ENCODE peak calls at places on chromosome 17, in seven cellular contexts. One of them, this sample, is unnamed.

GRCh38 chr17:1438593-1439083 is 17.4 kb downstream of the CRK start:
- DNase-seq in activated CD4-positive, alpha-beta T cell treated with anti-CD3 and anti-CD28 coated beads, Interleukin-2, amount 50 U/mL, for 24 hours: no peak
- DNase-seq in neural crest cell: no peak
- DNase-seq in cardiac muscle cell: no peak
- DNase-seq in neuronal stem cell: no peak
- DNase-seq in ELR: peak; percentile 65
- DNase-seq in GM12891: no peak
- DNase-seq in this sample: no peak

GRCh38 chr17:69501591-69502468 is 87.3 kb downstream of the MAP2K6 start:
- DNase-seq in GM12891: no peak
- DNase-seq in ELR: peak; percentile 25
- DNase-seq in neuronal stem cell: no peak
- DNase-seq in activated CD4-positive, alpha-beta T cell treated with anti-CD3 and anti-CD28 coated beads, Interleukin-2, amount 50 U/mL, for 24 hours: no peak
- DNase-seq in neural crest cell: no peak
- DNase-seq in cardiac muscle cell: peak; percentile 52
- DNase-seq in this sample: peak; percentile 46

GRCh38 chr17:82817947-82818346 is 21.9 kb downstream of the ZNF750 start:
- DNase-seq in cardiac muscle cell: no peak
- DNase-seq in neuronal stem cell: no peak
- DNase-seq in neural crest cell: no peak
- DNase-seq in ELR: no peak
- DNase-seq in GM12891: no peak
- DNase-seq in activated CD4-positive, alpha-beta T cell treated with anti-CD3 and anti-CD28 coated beads, Interleukin-2, amount 50 U/mL, for 24 hours: no peak
- DNase-seq in this sample: no peak

GRCh38 chr17:55241097-55241496 is 23.7 kb upstream of the HLF start:
- DNase-seq in ELR: no peak
- DNase-seq in activated CD4-positive, alpha-beta T cell treated with anti-CD3 and anti-CD28 coated beads, Interleukin-2, amount 50 U/mL, for 24 hours: no peak
- DNase-seq in neuronal stem cell: no peak
- DNase-seq in GM12891: no peak
- DNase-seq in neural crest cell: no peak
- DNase-seq in cardiac muscle cell: no peak
- DNase-seq in this sample: no peak

GRCh38 chr17:63854709-63855108 is 12.2 kb upstream of the SMARCD2 start:
- DNase-seq in activated CD4-positive, alpha-beta T cell treated with anti-CD3 and anti-CD28 coated beads, Interleukin-2, amount 50 U/mL, for 24 hours: no peak
- DNase-seq in neural crest cell: no peak
- DNase-seq in GM12891: no peak
- DNase-seq in ELR: no peak
- DNase-seq in cardiac muscle cell: no peak
- DNase-seq in neuronal stem cell: no peak
- DNase-seq in this sample: no peak

GRCh38 chr17:66399441-66399840 is 97.0 kb downstream of the PRKCA start:
- DNase-seq in activated CD4-positive, alpha-beta T cell treated with anti-CD3 and anti-CD28 coated beads, Interleukin-2, amount 50 U/mL, for 24 hours: no peak
- DNase-seq in cardiac muscle cell: no peak
- DNase-seq in GM12891: no peak
- DNase-seq in ELR: no peak
- DNase-seq in neural crest cell: no peak
- DNase-seq in neuronal stem cell: no peak
- DNase-seq in this sample: no peak

GRCh38 chr17:49101054-49101534 is 31.5 kb upstream of the B4GALNT2 start:
- DNase-seq in ELR: peak; percentile 87
- DNase-seq in neuronal stem cell: no peak
- DNase-seq in neural crest cell: no peak
- DNase-seq in cardiac muscle cell: no peak
- DNase-seq in activated CD4-positive, alpha-beta T cell treated with anti-CD3 and anti-CD28 coated beads, Interleukin-2, amount 50 U/mL, for 24 hours: no peak
- DNase-seq in GM12891: no peak
- DNase-seq in this sample: no peak

GRCh38 chr17:10992097-10992496 is 154.2 kb upstream of the PIRT start:
- DNase-seq in neural crest cell: no peak
- DNase-seq in GM12891: no peak
- DNase-seq in cardiac muscle cell: no peak
- DNase-seq in neuronal stem cell: no peak
- DNase-seq in ELR: no peak
- DNase-seq in activated CD4-positive, alpha-beta T cell treated with anti-CD3 and anti-CD28 coated beads, Interleukin-2, amount 50 U/mL, for 24 hours: no peak
- DNase-seq in this sample: no peak

GRCh38 chr17:81002409-81003361 is 11.0 kb downstream of the CHMP6 start:
- DNase-seq in ELR: peak; percentile 74
- DNase-seq in cardiac muscle cell: no peak
- DNase-seq in activated CD4-positive, alpha-beta T cell treated with anti-CD3 and anti-CD28 coated beads, Interleukin-2, amount 50 U/mL, for 24 hours: no peak
- DNase-seq in GM12891: peak; percentile 19
- DNase-seq in neural crest cell: no peak
- DNase-seq in neuronal stem cell: no peak
- DNase-seq in this sample: no peak

GRCh38 chr17:79923974-79924638 is 84.9 kb upstream of the CBX4 start:
- DNase-seq in cardiac muscle cell: peak; percentile 83
- DNase-seq in ELR: peak; percentile 58
- DNase-seq in activated CD4-positive, alpha-beta T cell treated with anti-CD3 and anti-CD28 coated beads, Interleukin-2, amount 50 U/mL, for 24 hours: no peak
- DNase-seq in GM12891: no peak
- DNase-seq in neural crest cell: peak; percentile 77
- DNase-seq in neuronal stem cell: peak; percentile 73
- DNase-seq in this sample: peak; percentile 28

GRCh38 chr17:64683791-64684190 is 21.7 kb upstream of the SMURF2 start:
- DNase-seq in GM12891: no peak
- DNase-seq in activated CD4-positive, alpha-beta T cell treated with anti-CD3 and anti-CD28 coated beads, Interleukin-2, amount 50 U/mL, for 24 hours: no peak
- DNase-seq in ELR: peak; percentile 78
- DNase-seq in cardiac muscle cell: no peak
- DNase-seq in neural crest cell: no peak
- DNase-seq in neuronal stem cell: no peak
- DNase-seq in this sample: no peak

GRCh38 chr17:2170023-2170422 is 115.1 kb downstream of the HIC1 start:
- DNase-seq in cardiac muscle cell: no peak
- DNase-seq in GM12891: peak; percentile 25
- DNase-seq in neural crest cell: no peak
- DNase-seq in neuronal stem cell: no peak
- DNase-seq in ELR: peak; percentile 24
- DNase-seq in activated CD4-positive, alpha-beta T cell treated with anti-CD3 and anti-CD28 coated beads, Interleukin-2, amount 50 U/mL, for 24 hours: no peak
- DNase-seq in this sample: no peak

GRCh38 chr17:41073676-41074075 is 8.0 kb upstream of the KRTAP2-4 start:
- DNase-seq in neural crest cell: no peak
- DNase-seq in neuronal stem cell: no peak
- DNase-seq in cardiac muscle cell: no peak
- DNase-seq in activated CD4-positive, alpha-beta T cell treated with anti-CD3 and anti-CD28 coated beads, Interleukin-2, amount 50 U/mL, for 24 hours: no peak
- DNase-seq in GM12891: no peak
- DNase-seq in ELR: no peak
- DNase-seq in this sample: no peak

GRCh38 chr17:16353702-16354174 is 469 bp upstream of the CENPV start:
- DNase-seq in GM12891: no peak
- DNase-seq in neuronal stem cell: no peak
- DNase-seq in cardiac muscle cell: no peak
- DNase-seq in neural crest cell: no peak
- DNase-seq in ELR: no peak
- DNase-seq in activated CD4-positive, alpha-beta T cell treated with anti-CD3 and anti-CD28 coated beads, Interleukin-2, amount 50 U/mL, for 24 hours: no peak
- DNase-seq in this sample: no peak

GRCh38 chr17:33292184-33292980 is 713 bp downstream of the ASIC2 start:
- DNase-seq in GM12891: peak; percentile 24
- DNase-seq in neural crest cell: peak; percentile 34
- DNase-seq in cardiac muscle cell: peak; percentile 48
- DNase-seq in ELR: no peak
- DNase-seq in neuronal stem cell: peak; percentile 59
- DNase-seq in activated CD4-positive, alpha-beta T cell treated with anti-CD3 and anti-CD28 coated beads, Interleukin-2, amount 50 U/mL, for 24 hours: no peak
- DNase-seq in this sample: no peak

GRCh38 chr17:43576563-43577229 is 30.6 kb upstream of the ETV4 start:
- DNase-seq in neuronal stem cell: peak; percentile 89
- DNase-seq in activated CD4-positive, alpha-beta T cell treated with anti-CD3 and anti-CD28 coated beads, Interleukin-2, amount 50 U/mL, for 24 hours: peak; percentile 32
- DNase-seq in neural crest cell: peak; percentile 73
- DNase-seq in ELR: peak; percentile 85
- DNase-seq in GM12891: peak; percentile 52
- DNase-seq in cardiac muscle cell: peak; percentile 79
- DNase-seq in this sample: peak; percentile 27

GRCh38 chr17:596763-597644 is 117.6 kb downstream of the VPS53 start:
- DNase-seq in neuronal stem cell: no peak
- DNase-seq in cardiac muscle cell: no peak
- DNase-seq in activated CD4-positive, alpha-beta T cell treated with anti-CD3 and anti-CD28 coated beads, Interleukin-2, amount 50 U/mL, for 24 hours: no peak
- DNase-seq in GM12891: no peak
- DNase-seq in neural crest cell: no peak
- DNase-seq in ELR: peak; percentile 93
- DNase-seq in this sample: no peak

GRCh38 chr17:58289869-58290268 is 9.1 kb upstream of the MPO start:
- DNase-seq in cardiac muscle cell: no peak
- DNase-seq in GM12891: no peak
- DNase-seq in neuronal stem cell: no peak
- DNase-seq in neural crest cell: no peak
- DNase-seq in activated CD4-positive, alpha-beta T cell treated with anti-CD3 and anti-CD28 coated beads, Interleukin-2, amount 50 U/mL, for 24 hours: no peak
- DNase-seq in ELR: no peak
- DNase-seq in this sample: no peak

GRCh38 chr17:350706-351435 is 1.7 kb downstream of the RPH3AL start:
- DNase-seq in GM12891: no peak
- DNase-seq in cardiac muscle cell: no peak
- DNase-seq in neuronal stem cell: no peak
- DNase-seq in ELR: peak; percentile 20
- DNase-seq in activated CD4-positive, alpha-beta T cell treated with anti-CD3 and anti-CD28 coated beads, Interleukin-2, amount 50 U/mL, for 24 hours: no peak
- DNase-seq in neural crest cell: no peak
- DNase-seq in this sample: peak; percentile 46

This sample was measured in hippocampal formation.